ENCODE peak calls at places on chromosomes 16 and 17, in eight cellular contexts. V is psoas muscle, U is stomach, I is astrocyte of the spinal cord, F is cardiac muscle cell, D is sigmoid colon, N is cardiac fibroblast, O is skeletal muscle cell. B is an unnamed sample.

GRCh38 chr17:17350491-17351355 is 47.5 kb downstream of the NT5M start:
- DNase-seq in V (no peak), U (peak; percentile 13), I (peak; percentile 31), F (no peak), D (no peak), N (no peak), O (no peak), B (no peak)

GRCh38 chr17:33049781-33050414 is 58.3 kb downstream of the SPACA3 start:
- DNase-seq in V (no peak), U (peak; percentile 62), I (peak; percentile 11), F (peak; percentile 67), D (no peak), N (peak; percentile 58), O (no peak), B (no peak)

GRCh38 chr16:4683255-4684029 is 9.9 kb upstream of the NUDT16L1 start:
- DNase-seq in V (no peak), U (no peak), I (no peak), F (no peak), D (peak; percentile 71), N (no peak), O (no peak), B (no peak)

GRCh38 chr17:29039764-29040598 is 3.0 kb upstream of the PIPOX start:
- DNase-seq in V (no peak), U (no peak), I (peak; percentile 90), F (peak; percentile 96), D (no peak), N (peak; percentile 93), O (peak; percentile 94), B (peak; percentile 77)

GRCh38 chr17:65638221-65638940 is 76.9 kb upstream of the AXIN2 start:
- DNase-seq in V (no peak), U (peak; percentile 57), I (peak; percentile 5), F (peak; percentile 16), D (no peak), N (peak; percentile 41), O (no peak), B (no peak)

GRCh38 chr16:70746040-70746707 is 54.8 kb downstream of the VAC14 start:
- DNase-seq in V (peak; percentile 85), U (peak; percentile 69), I (peak; percentile 69), F (peak; percentile 84), D (peak; percentile 94), N (peak; percentile 87), O (peak; percentile 65), B (peak; percentile 29)

GRCh38 chr16:78666318-78666717 is 566.9 kb downstream of the WWOX start:
- DNase-seq in V (no peak), U (no peak), I (no peak), F (no peak), D (no peak), N (no peak), O (no peak), B (no peak)

GRCh38 chr16:11411059-11411550 is 65.8 kb downstream of the RMI2 start:
- DNase-seq in V (no peak), U (no peak), I (no peak), F (no peak), D (no peak), N (no peak), O (no peak), B (no peak)

GRCh38 chr17:48928876-48929811 is 15.5 kb downstream of the SNF8 start:
- DNase-seq in V (no peak), U (no peak), I (no peak), F (peak; percentile 38), D (no peak), N (no peak), O (no peak), B (no peak)

GRCh38 chr17:64297467-64298088 is 34.5 kb upstream of the TEX2 start:
- DNase-seq in V (no peak), U (no peak), I (no peak), F (no peak), D (no peak), N (no peak), O (no peak), B (no peak)

DNA sequence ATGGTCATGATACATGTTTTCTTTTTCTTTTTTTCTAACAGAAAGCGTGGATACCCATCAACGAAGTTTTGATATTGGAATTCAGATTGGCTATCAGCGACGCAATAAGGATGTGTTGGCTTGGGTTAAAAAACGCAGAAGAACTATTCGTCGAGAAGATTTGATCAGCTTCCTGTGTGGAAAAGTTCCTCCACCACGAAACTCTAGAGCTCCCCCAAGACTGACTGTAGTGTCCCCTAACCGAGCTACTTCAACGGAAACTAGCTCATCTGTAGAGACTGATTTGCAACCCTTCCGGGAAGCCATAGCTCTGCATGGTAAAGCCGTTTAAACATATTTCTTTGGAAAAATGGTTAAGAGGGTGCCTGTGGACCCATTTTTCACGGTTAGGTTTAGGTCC is 11.5 kb downstream of the HAPSTR1 start:
- DNase-seq in V (no peak), U (no peak), I (no peak), F (no peak), D (no peak), N (no peak), O (no peak), B (no peak)
- H3K4me3 ChIP-seq in V (no peak overlapping the region), U (no peak overlapping the region), I (no peak overlapping the region), F (no peak overlapping the region), D (no peak overlapping the region), N (no peak overlapping the region), O (no peak overlapping the region), B (no peak overlapping the region)

DNA sequence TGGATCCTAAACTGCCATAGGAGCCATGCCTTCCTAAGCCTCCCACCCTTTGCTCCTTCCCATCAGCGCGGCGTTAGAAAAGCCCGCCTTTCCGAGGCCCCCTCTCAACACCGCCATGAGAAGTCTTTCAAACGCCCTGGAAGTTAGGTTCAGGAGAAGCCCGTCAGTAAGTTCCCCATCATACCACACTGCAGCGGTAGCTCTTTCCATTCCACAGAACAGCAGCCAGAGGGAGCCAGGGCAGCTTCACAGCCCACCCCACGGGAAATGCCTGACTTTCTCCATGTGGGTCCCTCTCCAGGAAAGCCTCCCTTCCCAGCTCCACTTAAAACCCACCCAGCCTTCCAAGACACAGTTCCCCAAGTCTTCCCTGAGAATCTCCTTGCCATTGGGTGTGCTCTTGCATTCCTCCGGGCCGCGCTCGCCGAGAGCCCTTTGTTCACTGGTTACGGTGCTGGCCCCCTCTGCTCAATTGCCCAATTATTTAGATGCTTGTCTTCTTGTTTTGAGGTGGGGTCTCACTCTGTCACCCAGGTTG is 28.7 kb downstream of the KIAA0513 start:
- DNase-seq in V (no peak), U (no peak), I (no peak), F (peak; percentile 48), D (no peak), N (peak; percentile 51), O (no peak), B (no peak)
- H3K4me3 ChIP-seq in V (no peak overlapping the region), U (peak overlapping the region; percentile 27), I (no peak overlapping the region), F (no peak overlapping the region), D (peak overlapping the region; percentile 33), N (no peak overlapping the region), O (no peak overlapping the region), B (no peak overlapping the region)

GRCh38 chr17:58514795-58515157 is 338 bp upstream of the MTMR4 start:
- DNase-seq in V (no peak), U (no peak), I (no peak), F (no peak), D (no peak), N (no peak), O (no peak), B (no peak)
- H3K4me3 ChIP-seq in V (peak overlapping the region; percentile 77), U (peak overlapping the region; percentile 88), I (peak overlapping the region; percentile 79), F (peak overlapping the region; percentile 54), D (peak overlapping the region; percentile 61), N (peak overlapping the region; percentile 27), O (peak overlapping the region; percentile 88), B (peak overlapping the region; percentile 77)

GRCh38 chr17:41800601-41801373 is 11.0 kb downstream of the P3H4 start:
- DNase-seq in V (no peak), U (peak; percentile 65), I (no peak), F (peak; percentile 47), D (peak; percentile 74), N (peak; percentile 58), O (no peak), B (no peak)
- H3K4me3 ChIP-seq in V (no peak overlapping the region), U (no peak overlapping the region), I (no peak overlapping the region), F (no peak overlapping the region), D (no peak overlapping the region), N (no peak overlapping the region), O (no peak overlapping the region), B (no peak overlapping the region)

GRCh38 chr17:43393944-43394482 is 4.8 kb upstream of the ARL4D start:
- DNase-seq in V (peak; percentile 87), U (peak; percentile 95), I (peak; percentile 87), F (peak; percentile 93), D (peak; percentile 97), N (peak; percentile 91), O (no peak), B (no peak)
- H3K4me3 ChIP-seq in V (peak overlapping the region; percentile 50), U (no peak overlapping the region), I (no peak overlapping the region), F (no peak overlapping the region), D (peak overlapping the region; percentile 28), N (no peak overlapping the region), O (no peak overlapping the region), B (no peak overlapping the region)

DNA sequence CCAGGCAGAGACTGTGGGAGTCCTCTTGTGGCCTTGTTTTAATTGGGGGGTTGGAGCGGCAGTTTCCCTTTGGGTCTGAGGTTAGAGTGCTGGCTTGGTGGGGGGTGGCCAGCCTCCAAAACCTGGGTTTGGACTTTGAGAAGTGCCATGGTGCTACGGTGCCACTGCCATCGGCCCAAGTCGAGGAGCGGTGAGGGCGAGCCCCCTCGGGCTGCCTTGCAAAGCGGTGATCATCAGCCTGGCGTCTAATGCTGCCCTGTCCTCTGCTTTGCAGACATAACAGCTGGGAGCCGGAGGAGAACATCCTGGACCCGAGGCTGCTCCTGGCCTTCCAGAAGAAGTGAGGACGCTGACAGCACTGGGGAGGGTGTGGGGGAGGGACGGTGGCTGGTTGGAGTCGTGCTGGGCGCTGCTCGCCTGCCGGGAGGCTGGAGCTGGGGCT is 1.2 kb downstream of the CBX2 start:
- DNase-seq in V (no peak), U (no peak), I (no peak), F (no peak), D (no peak), N (no peak), O (no peak), B (no peak)
- H3K4me3 ChIP-seq in V (peak overlapping the region; percentile 71), U (no peak overlapping the region), I (peak overlapping the region; percentile 50), F (peak overlapping the region; percentile 93), D (no peak overlapping the region), N (peak overlapping the region; percentile 35), O (peak overlapping the region; percentile 61), B (peak overlapping the region; percentile 64)

DNA sequence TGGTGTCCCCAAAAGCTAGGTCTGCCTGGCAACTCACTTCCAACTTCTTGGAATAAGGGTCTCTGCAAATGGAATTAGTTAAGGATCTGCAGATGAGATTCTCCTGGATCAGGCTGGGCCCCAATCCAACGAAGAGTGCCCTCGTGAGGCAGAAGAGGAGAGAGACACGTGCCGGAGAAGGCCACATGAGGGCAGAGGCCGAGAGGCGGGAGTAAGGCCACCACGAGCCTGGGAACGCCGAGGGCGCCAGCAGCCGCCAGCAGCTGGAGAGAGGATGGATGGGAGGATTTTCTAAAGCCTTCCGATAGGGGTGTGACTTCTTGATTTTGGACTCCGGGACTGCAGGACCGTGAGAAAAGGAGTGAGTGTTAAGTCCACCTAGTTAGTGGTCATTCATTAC is 76.3 kb downstream of the JPH3 start:
- DNase-seq in V (no peak), U (no peak), I (no peak), F (no peak), D (no peak), N (peak; percentile 5), O (no peak), B (no peak)
- H3K4me3 ChIP-seq in V (no peak overlapping the region), U (no peak overlapping the region), I (no peak overlapping the region), F (no peak overlapping the region), D (no peak overlapping the region), N (no peak overlapping the region), O (no peak overlapping the region), B (no peak overlapping the region)

B was measured in AG04449.